ENCODE peak calls at places on chromosomes 11 and 22, in ten cellular contexts. D, X, A, T, E, J, K, V, O and S are unnamed samples. For H3K27me3, the result is how much of the 10 kb centered on the place peaks cover.

GRCh38 chr22:46728470-46728869 is 9.6 kb downstream of the CERK start:
- DNase-seq in D (no peak), X (no peak), A (no peak), T (no peak), E (no peak), J (no peak), K (no peak), V (no peak), O (no peak), S (no peak)

GRCh38 chr11:70577948-70578347 is 179.6 kb downstream of the CTTN start:
- DNase-seq in D (no peak), X (no peak), A (no peak), T (no peak), E (no peak), J (no peak), K (no peak), V (no peak), O (no peak), S (no peak)

GRCh38 chr22:46061431-46062231 is 84.7 kb upstream of the WNT7B start:
- DNase-seq in D (no peak), X (peak), A (no peak), T (no peak), E (no peak), J (peak), K (no peak), V (no peak), O (peak), S (peak)

GRCh38 chr11:92866679-92867282 is 102.7 kb upstream of the MTNR1B start:
- DNase-seq in D (no peak), X (peak), A (no peak), T (no peak), E (no peak), J (no peak), K (no peak), V (no peak), O (peak), S (no peak)

GRCh38 chr22:19974233-19974861 is 32.7 kb upstream of the TXNRD2 start:
- DNase-seq in D (peak), X (peak), A (no peak), T (no peak), E (peak), J (no peak), K (no peak), V (peak), O (no peak), S (no peak)

GRCh38 chr11:9687736-9688494 is 24.0 kb downstream of the SWAP70 start:
- DNase-seq in D (peak), X (no peak), A (no peak), T (no peak), E (peak), J (no peak), K (no peak), V (no peak), O (no peak), S (peak)

GRCh38 chr22:49566141-49566541 is 261.5 kb downstream of the BRD1 start:
- DNase-seq in D (no peak), X (no peak), A (no peak), T (no peak), E (no peak), J (no peak), K (no peak), V (no peak), O (no peak), S (peak)

GRCh38 chr11:112999518-112999917 is 38.3 kb downstream of the NCAM1 start:
- DNase-seq in D (no peak), X (no peak), A (no peak), T (no peak), E (no peak), J (no peak), K (no peak), V (no peak), O (no peak), S (no peak)

GRCh38 chr11:100328626-100329340 is 358.3 kb upstream of the ARHGAP42 start:
- DNase-seq in D (no peak), X (peak), A (no peak), T (no peak), E (no peak), J (no peak), K (no peak), V (peak), O (no peak), S (no peak)

GRCh38 chr22:46547883-46548244 is 10.4 kb upstream of the CELSR1 start:
- DNase-seq in D (peak), X (no peak), A (peak), T (no peak), E (no peak), J (no peak), K (peak), V (no peak), O (peak), S (peak)

GRCh38 chr11:4581443-4581842 is at the start of gene OR52I2:
- DNase-seq in D (no peak), X (no peak), A (no peak), T (no peak), E (no peak), J (no peak), K (no peak), V (no peak), O (no peak), S (no peak)

GRCh38 chr11:93123351-93123898 is 74.4 kb downstream of the SLC36A4 start:
- DNase-seq in D (no peak), X (no peak), A (no peak), T (no peak), E (no peak), J (peak), K (no peak), V (no peak), O (peak), S (no peak)

GRCh38 chr11:101129203-101129943 is at the start of gene PGR:
- DNase-seq in D (no peak), X (peak), A (no peak), T (no peak), E (peak), J (no peak), K (peak), V (peak), O (peak), S (peak)

GRCh38 chr22:17549655-17550054 is 13.6 kb upstream of the SLC25A18 start:
- DNase-seq in D (no peak), X (no peak), A (no peak), T (no peak), E (no peak), J (no peak), K (no peak), V (no peak), O (no peak), S (no peak)

GRCh38 chr22:23060612-23061400 is 9.5 kb upstream of the GNAZ start:
- DNase-seq in D (no peak), X (no peak), A (no peak), T (no peak), E (no peak), J (peak), K (no peak), V (peak), O (no peak), S (peak)

GRCh38 chr11:46176421-46176820 is 55.2 kb upstream of the PHF21A start:
- DNase-seq in D (no peak), X (no peak), A (no peak), T (no peak), E (no peak), J (no peak), K (no peak), V (no peak), O (no peak), S (no peak)

DNA sequence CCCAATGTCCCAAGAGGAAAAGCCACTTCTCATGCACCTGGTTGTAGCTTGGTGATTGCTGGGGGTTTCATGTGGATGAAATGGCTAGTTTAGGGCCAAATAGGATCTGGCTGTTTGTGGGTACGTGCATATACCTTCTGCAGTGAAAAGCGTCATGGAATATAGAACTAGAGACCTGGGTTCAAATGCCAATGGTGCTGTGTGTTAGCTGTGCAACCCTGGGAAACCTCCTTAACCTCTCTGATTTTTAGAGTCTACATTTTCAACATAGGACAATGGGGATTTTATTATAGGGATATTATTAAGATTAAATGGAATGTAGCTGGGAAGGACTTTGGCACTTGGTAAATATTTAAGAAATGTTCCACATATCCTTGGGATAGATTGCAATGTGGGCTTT is 112.5 kb upstream of the E2F8 start:
- DNase-seq in D (no peak), X (no peak), A (no peak), T (no peak), E (no peak), J (no peak), K (no peak), V (no peak), O (no peak), S (no peak)
- H3K27me3 ChIP-seq in D (under half), X (under half), A (half or more), T (under half), E (under half), J (under half), K (under half), V (half or more), O (under half), S (under half)

DNA sequence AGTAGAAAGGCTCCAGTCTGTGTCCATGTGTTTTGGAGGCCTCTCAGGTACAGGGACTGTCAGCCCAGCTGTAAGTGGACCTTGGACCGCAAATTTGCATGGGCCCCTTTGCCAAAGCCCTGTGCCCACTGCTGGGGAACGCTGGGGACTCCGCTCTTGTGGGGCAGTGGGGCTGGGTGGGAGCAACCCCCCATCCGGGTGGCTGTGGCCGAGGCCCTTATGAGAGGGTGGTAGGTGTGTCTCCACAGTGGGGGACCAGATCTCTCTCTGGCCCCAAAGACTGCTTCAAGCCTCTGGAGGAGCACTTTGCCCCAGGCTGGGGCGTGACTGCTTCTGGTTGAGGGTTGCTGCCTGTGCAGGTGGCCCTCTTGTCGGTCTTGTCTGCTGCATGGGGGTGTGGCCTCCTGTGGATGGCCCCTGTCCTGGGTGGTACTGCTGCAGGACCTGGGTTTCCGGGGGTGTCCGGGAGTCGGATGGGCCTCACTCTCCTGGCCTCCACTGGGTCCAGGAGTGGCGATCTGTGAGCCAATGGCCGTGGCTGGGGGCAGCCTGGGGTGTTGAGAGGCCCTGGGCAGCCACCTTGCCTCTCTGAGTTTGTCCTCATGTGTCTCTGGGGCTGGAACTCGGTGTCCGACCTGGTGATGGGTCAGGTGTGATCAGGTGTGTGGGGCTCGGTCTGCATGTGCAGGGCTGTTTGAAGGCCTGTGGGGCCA is 15.9 kb downstream of the KCNQ1 start:
- DNase-seq in D (no peak), X (no peak), A (no peak), T (no peak), E (no peak), J (no peak), K (no peak), V (no peak), O (no peak), S (no peak)
- H3K27me3 ChIP-seq in D (under half), X (under half), A (under half), T (under half), E (under half), J (under half), K (under half), V (under half), O (under half), S (under half)

GRCh38 chr11:111655924-111656323 is 53.7 kb downstream of the SIK2 start:
- DNase-seq in D (no peak), X (no peak), A (no peak), T (no peak), E (no peak), J (no peak), K (no peak), V (no peak), O (no peak), S (no peak)
- H3K27me3 ChIP-seq in D (under half), X (under half), A (under half), T (under half), E (under half), J (under half), K (under half), V (under half), O (under half), S (under half)

DNA sequence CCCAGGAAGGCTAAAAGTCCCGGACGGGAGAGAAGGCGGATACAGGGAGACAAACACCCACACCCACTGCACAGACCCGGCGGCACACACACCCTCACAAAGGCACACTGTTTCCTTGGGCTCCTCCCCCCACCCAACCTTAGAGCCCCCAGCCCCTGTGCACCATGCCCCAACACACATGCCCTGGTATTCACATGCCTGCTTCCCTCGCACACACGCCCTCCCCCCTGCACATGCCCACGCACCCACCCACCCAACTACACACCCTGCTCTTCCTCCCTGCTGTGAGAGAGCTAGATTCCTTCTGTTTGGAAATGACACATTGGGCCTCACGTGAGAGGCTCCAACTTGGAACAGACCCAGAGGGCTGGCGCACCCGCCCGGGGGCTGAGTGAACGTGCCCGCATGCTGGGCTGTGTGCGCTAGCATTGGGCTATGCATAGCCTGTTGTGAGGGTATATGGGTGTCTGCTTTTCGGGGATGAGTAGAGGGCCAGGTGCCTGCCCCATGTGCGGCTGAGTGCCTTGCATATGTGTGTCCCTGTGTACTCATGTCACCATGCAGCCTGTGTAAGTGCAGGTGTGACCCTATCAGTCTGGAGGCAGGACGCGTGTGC is 518 bp upstream of the CHRM1 start:
- DNase-seq in D (peak), X (no peak), A (no peak), T (no peak), E (no peak), J (no peak), K (no peak), V (no peak), O (no peak), S (no peak)
- H3K27me3 ChIP-seq in D (half or more), X (half or more), A (half or more), T (under half), E (under half), J (under half), K (under half), V (under half), O (half or more), S (under half)

GRCh38 chr22:36816338-36816634 is 549 bp downstream of the PVALB start:
- DNase-seq in D (no peak), X (peak), A (no peak), T (no peak), E (peak), J (no peak), K (no peak), V (no peak), O (no peak), S (no peak)
- H3K27me3 ChIP-seq in D (half or more), X (under half), A (half or more), T (half or more), E (half or more), J (under half), K (under half), V (half or more), O (half or more), S (under half)

GRCh38 chr22:27278986-27279385 is 522.6 kb downstream of the MN1 start:
- DNase-seq in D (no peak), X (no peak), A (no peak), T (no peak), E (no peak), J (no peak), K (no peak), V (no peak), O (no peak), S (no peak)
- H3K27me3 ChIP-seq in D (under half), X (under half), A (under half), T (under half), E (under half), J (under half), K (under half), V (under half), O (half or more), S (under half)

DNA sequence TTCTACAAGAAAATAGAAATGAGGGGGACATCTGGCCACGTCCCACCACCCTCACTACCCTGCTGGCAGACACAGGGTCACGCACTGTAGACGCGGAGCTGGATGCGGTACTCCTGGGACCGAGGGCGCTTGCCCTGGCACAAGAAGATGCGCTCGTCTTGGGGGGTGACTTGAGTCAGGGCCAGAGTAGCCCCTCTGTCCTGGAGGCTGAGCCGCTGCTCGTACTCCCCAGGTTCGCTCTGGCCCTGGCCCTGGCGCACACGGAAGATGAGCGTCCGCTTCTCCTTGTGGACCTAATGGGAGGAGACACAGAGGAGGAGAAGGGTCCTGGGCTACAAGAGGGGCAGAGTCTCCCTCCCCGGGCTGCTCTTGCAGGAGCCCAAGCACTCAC is 2.2 kb downstream of the MCAM start:
- DNase-seq in D (no peak), X (no peak), A (no peak), T (no peak), E (no peak), J (no peak), K (no peak), V (no peak), O (no peak), S (no peak)
- H3K27me3 ChIP-seq in D (under half), X (under half), A (under half), T (under half), E (under half), J (under half), K (under half), V (under half), O (under half), S (under half)